ENCODE peak calls at places on chromosomes 3 and 15, in seven cellular contexts. One of them, this sample, is unnamed.

GRCh38 chr3:139325551-139325950 is 18.3 kb upstream of the MRPS22 start:
- DNase-seq in GM10248: no peak
- DNase-seq in SHP77: no peak
- DNase-seq in activated T-cell treated with anti-CD3 and anti-CD28 coated beads for 4 hours: no peak
- DNase-seq in stimulated activated CD4-positive, alpha-beta T cell treated with anti-CD3 and anti-CD28 coated beads, Interleukin-4, amount 100 ng/mL, for 1 hour: no peak
- DNase-seq in mammary epithelial cell: no peak
- DNase-seq in HFFc6: no peak
- DNase-seq in this sample: no peak

GRCh38 chr3:196272826-196273225 is 14.7 kb downstream of the PCYT1A start:
- DNase-seq in stimulated activated CD4-positive, alpha-beta T cell treated with anti-CD3 and anti-CD28 coated beads, Interleukin-4, amount 100 ng/mL, for 1 hour: no peak
- DNase-seq in HFFc6: no peak
- DNase-seq in SHP77: no peak
- DNase-seq in mammary epithelial cell: no peak
- DNase-seq in GM10248: no peak
- DNase-seq in activated T-cell treated with anti-CD3 and anti-CD28 coated beads for 4 hours: no peak
- DNase-seq in this sample: no peak

GRCh38 chr3:87873136-87873535 is 185.7 kb downstream of the CGGBP1 start:
- DNase-seq in HFFc6: peak
- DNase-seq in SHP77: no peak
- DNase-seq in stimulated activated CD4-positive, alpha-beta T cell treated with anti-CD3 and anti-CD28 coated beads, Interleukin-4, amount 100 ng/mL, for 1 hour: no peak
- DNase-seq in mammary epithelial cell: peak
- DNase-seq in activated T-cell treated with anti-CD3 and anti-CD28 coated beads for 4 hours: no peak
- DNase-seq in GM10248: no peak
- DNase-seq in this sample: peak

GRCh38 chr15:69314174-69314573 is 15.5 kb downstream of the PAQR5 start:
- DNase-seq in activated T-cell treated with anti-CD3 and anti-CD28 coated beads for 4 hours: no peak
- DNase-seq in mammary epithelial cell: no peak
- DNase-seq in HFFc6: no peak
- DNase-seq in GM10248: no peak
- DNase-seq in stimulated activated CD4-positive, alpha-beta T cell treated with anti-CD3 and anti-CD28 coated beads, Interleukin-4, amount 100 ng/mL, for 1 hour: no peak
- DNase-seq in SHP77: no peak
- DNase-seq in this sample: no peak

GRCh38 chr15:42474857-42475256 is 16.1 kb downstream of the ZNF106 start:
- DNase-seq in HFFc6: no peak
- DNase-seq in SHP77: no peak
- DNase-seq in stimulated activated CD4-positive, alpha-beta T cell treated with anti-CD3 and anti-CD28 coated beads, Interleukin-4, amount 100 ng/mL, for 1 hour: no peak
- DNase-seq in activated T-cell treated with anti-CD3 and anti-CD28 coated beads for 4 hours: no peak
- DNase-seq in mammary epithelial cell: no peak
- DNase-seq in GM10248: no peak
- DNase-seq in this sample: no peak

GRCh38 chr3:66153471-66153870 is 67.3 kb upstream of the SLC25A26 start:
- DNase-seq in GM10248: no peak
- DNase-seq in mammary epithelial cell: no peak
- DNase-seq in activated T-cell treated with anti-CD3 and anti-CD28 coated beads for 4 hours: no peak
- DNase-seq in HFFc6: no peak
- DNase-seq in SHP77: no peak
- DNase-seq in stimulated activated CD4-positive, alpha-beta T cell treated with anti-CD3 and anti-CD28 coated beads, Interleukin-4, amount 100 ng/mL, for 1 hour: no peak
- DNase-seq in this sample: peak

GRCh38 chr15:84731774-84732173 is 15.8 kb upstream of the SEC11A start:
- DNase-seq in SHP77: no peak
- DNase-seq in GM10248: no peak
- DNase-seq in HFFc6: peak
- DNase-seq in activated T-cell treated with anti-CD3 and anti-CD28 coated beads for 4 hours: no peak
- DNase-seq in mammary epithelial cell: no peak
- DNase-seq in stimulated activated CD4-positive, alpha-beta T cell treated with anti-CD3 and anti-CD28 coated beads, Interleukin-4, amount 100 ng/mL, for 1 hour: no peak
- DNase-seq in this sample: peak

GRCh38 chr3:195251336-195252065 is 19.5 kb downstream of the XXYLT1 start:
- DNase-seq in SHP77: no peak
- DNase-seq in stimulated activated CD4-positive, alpha-beta T cell treated with anti-CD3 and anti-CD28 coated beads, Interleukin-4, amount 100 ng/mL, for 1 hour: no peak
- DNase-seq in mammary epithelial cell: no peak
- DNase-seq in GM10248: peak
- DNase-seq in HFFc6: no peak
- DNase-seq in activated T-cell treated with anti-CD3 and anti-CD28 coated beads for 4 hours: no peak
- DNase-seq in this sample: no peak

GRCh38 chr15:69751147-69751546 is 298.5 kb downstream of the RPLP1 start:
- DNase-seq in HFFc6: no peak
- DNase-seq in mammary epithelial cell: no peak
- DNase-seq in GM10248: no peak
- DNase-seq in SHP77: no peak
- DNase-seq in activated T-cell treated with anti-CD3 and anti-CD28 coated beads for 4 hours: no peak
- DNase-seq in stimulated activated CD4-positive, alpha-beta T cell treated with anti-CD3 and anti-CD28 coated beads, Interleukin-4, amount 100 ng/mL, for 1 hour: no peak
- DNase-seq in this sample: no peak

GRCh38 chr3:81218023-81218422 is 543.4 kb downstream of the GBE1 start:
- DNase-seq in activated T-cell treated with anti-CD3 and anti-CD28 coated beads for 4 hours: no peak
- DNase-seq in HFFc6: peak
- DNase-seq in mammary epithelial cell: no peak
- DNase-seq in GM10248: no peak
- DNase-seq in stimulated activated CD4-positive, alpha-beta T cell treated with anti-CD3 and anti-CD28 coated beads, Interleukin-4, amount 100 ng/mL, for 1 hour: no peak
- DNase-seq in SHP77: peak
- DNase-seq in this sample: peak

GRCh38 chr15:101368086-101368780 is 73.2 kb upstream of the SNRPA1 start:
- DNase-seq in SHP77: no peak
- DNase-seq in activated T-cell treated with anti-CD3 and anti-CD28 coated beads for 4 hours: no peak
- DNase-seq in stimulated activated CD4-positive, alpha-beta T cell treated with anti-CD3 and anti-CD28 coated beads, Interleukin-4, amount 100 ng/mL, for 1 hour: no peak
- DNase-seq in HFFc6: no peak
- DNase-seq in mammary epithelial cell: no peak
- DNase-seq in GM10248: no peak
- DNase-seq in this sample: no peak

GRCh38 chr3:12046406-12046805 is 42.2 kb downstream of the SYN2 start:
- DNase-seq in GM10248: no peak
- DNase-seq in stimulated activated CD4-positive, alpha-beta T cell treated with anti-CD3 and anti-CD28 coated beads, Interleukin-4, amount 100 ng/mL, for 1 hour: no peak
- DNase-seq in activated T-cell treated with anti-CD3 and anti-CD28 coated beads for 4 hours: no peak
- DNase-seq in HFFc6: no peak
- DNase-seq in mammary epithelial cell: no peak
- DNase-seq in SHP77: peak
- DNase-seq in this sample: peak

GRCh38 chr3:184491867-184492615 is 69.5 kb upstream of the EPHB3 start:
- DNase-seq in HFFc6: no peak
- DNase-seq in stimulated activated CD4-positive, alpha-beta T cell treated with anti-CD3 and anti-CD28 coated beads, Interleukin-4, amount 100 ng/mL, for 1 hour: no peak
- DNase-seq in SHP77: no peak
- DNase-seq in activated T-cell treated with anti-CD3 and anti-CD28 coated beads for 4 hours: no peak
- DNase-seq in mammary epithelial cell: no peak
- DNase-seq in GM10248: no peak
- DNase-seq in this sample: peak

GRCh38 chr3:187296058-187296457 is 4.5 kb upstream of the MASP1 start:
- DNase-seq in GM10248: no peak
- DNase-seq in SHP77: no peak
- DNase-seq in mammary epithelial cell: no peak
- DNase-seq in activated T-cell treated with anti-CD3 and anti-CD28 coated beads for 4 hours: no peak
- DNase-seq in stimulated activated CD4-positive, alpha-beta T cell treated with anti-CD3 and anti-CD28 coated beads, Interleukin-4, amount 100 ng/mL, for 1 hour: no peak
- DNase-seq in HFFc6: no peak
- DNase-seq in this sample: no peak

GRCh38 chr3:128273116-128273840 is 120.0 kb downstream of the EEFSEC start:
- DNase-seq in mammary epithelial cell: no peak
- DNase-seq in activated T-cell treated with anti-CD3 and anti-CD28 coated beads for 4 hours: no peak
- DNase-seq in HFFc6: no peak
- DNase-seq in GM10248: no peak
- DNase-seq in stimulated activated CD4-positive, alpha-beta T cell treated with anti-CD3 and anti-CD28 coated beads, Interleukin-4, amount 100 ng/mL, for 1 hour: no peak
- DNase-seq in SHP77: no peak
- DNase-seq in this sample: no peak

GRCh38 chr3:15634671-15635661 is 33.4 kb downstream of the BTD start:
- DNase-seq in SHP77: no peak
- DNase-seq in GM10248: no peak
- DNase-seq in stimulated activated CD4-positive, alpha-beta T cell treated with anti-CD3 and anti-CD28 coated beads, Interleukin-4, amount 100 ng/mL, for 1 hour: no peak
- DNase-seq in mammary epithelial cell: no peak
- DNase-seq in HFFc6: peak
- DNase-seq in activated T-cell treated with anti-CD3 and anti-CD28 coated beads for 4 hours: no peak
- DNase-seq in this sample: peak

GRCh38 chr3:126153695-126154360 is 26.6 kb downstream of the ALDH1L1 start:
- DNase-seq in HFFc6: no peak
- DNase-seq in stimulated activated CD4-positive, alpha-beta T cell treated with anti-CD3 and anti-CD28 coated beads, Interleukin-4, amount 100 ng/mL, for 1 hour: no peak
- DNase-seq in SHP77: no peak
- DNase-seq in GM10248: peak
- DNase-seq in activated T-cell treated with anti-CD3 and anti-CD28 coated beads for 4 hours: no peak
- DNase-seq in mammary epithelial cell: no peak
- DNase-seq in this sample: no peak

GRCh38 chr3:126104742-126105605 is 21.1 kb upstream of the SLC41A3 start:
- DNase-seq in mammary epithelial cell: no peak
- DNase-seq in activated T-cell treated with anti-CD3 and anti-CD28 coated beads for 4 hours: no peak
- DNase-seq in HFFc6: no peak
- DNase-seq in GM10248: no peak
- DNase-seq in stimulated activated CD4-positive, alpha-beta T cell treated with anti-CD3 and anti-CD28 coated beads, Interleukin-4, amount 100 ng/mL, for 1 hour: no peak
- DNase-seq in SHP77: no peak
- DNase-seq in this sample: no peak

GRCh38 chr3:106176734-106177133 is 307.9 kb upstream of the CBLB start:
- DNase-seq in HFFc6: no peak
- DNase-seq in activated T-cell treated with anti-CD3 and anti-CD28 coated beads for 4 hours: peak
- DNase-seq in mammary epithelial cell: no peak
- DNase-seq in SHP77: no peak
- DNase-seq in GM10248: peak
- DNase-seq in stimulated activated CD4-positive, alpha-beta T cell treated with anti-CD3 and anti-CD28 coated beads, Interleukin-4, amount 100 ng/mL, for 1 hour: peak
- DNase-seq in this sample: peak

GRCh38 chr3:194888916-194889315 is 203.2 kb downstream of the FAM43A start:
- DNase-seq in stimulated activated CD4-positive, alpha-beta T cell treated with anti-CD3 and anti-CD28 coated beads, Interleukin-4, amount 100 ng/mL, for 1 hour: no peak
- DNase-seq in HFFc6: no peak
- DNase-seq in SHP77: no peak
- DNase-seq in activated T-cell treated with anti-CD3 and anti-CD28 coated beads for 4 hours: no peak
- DNase-seq in mammary epithelial cell: no peak
- DNase-seq in GM10248: no peak
- DNase-seq in this sample: no peak